ENCODE peak calls at places on chromosomes 11 and 22, in eight cellular contexts. N is effector memory CD4-positive, alpha-beta T cell; V is CD8-positive, alpha-beta memory T cell; S is PC-3; Y is H9; D is AG04450; H is stomach; U is CD4-positive, CD25-positive, alpha-beta regulatory T cell. B is an unnamed sample.

GRCh38 chr11:69316941-69317340 is 23.0 kb downstream of the MYEOV start:
- DNase-seq in N (no peak), V (no peak), S (no peak), H (no peak), U (no peak), D (no peak), Y (no peak), B (no peak)

GRCh38 chr11:102452461-102453285 is at the start of gene TMEM123:
- DNase-seq in U (peak; percentile 84), S (peak; percentile 67), D (no peak), Y (peak; percentile 78), V (peak; percentile 91), N (peak; percentile 86), H (peak; percentile 83), B (peak; percentile 94)

GRCh38 chr22:36671398-36671797 is 32.2 kb downstream of the CACNG2 start:
- DNase-seq in Y (no peak), N (no peak), D (no peak), U (no peak), V (no peak), S (no peak), H (no peak), B (no peak)

GRCh38 chr11:19116315-19116970 is 525 bp upstream of the ZDHHC13 start:
- DNase-seq in U (no peak), Y (no peak), N (no peak), V (no peak), H (no peak), S (no peak), D (no peak), B (no peak)

GRCh38 chr22:28600546-28601143 is 79.0 kb downstream of the TTC28 start:
- DNase-seq in U (peak; percentile 62), V (no peak), N (no peak), S (peak; percentile 70), D (peak; percentile 30), H (no peak), Y (no peak), B (no peak)

GRCh38 chr11:19679952-19680823 is 32.4 kb upstream of the NAV2 start:
- DNase-seq in Y (peak; percentile 52), S (peak; percentile 97), V (no peak), H (peak; percentile 68), U (no peak), D (peak; percentile 94), N (no peak), B (peak; percentile 90)

GRCh38 chr22:23094260-23094659 is 23.9 kb downstream of the GNAZ start:
- DNase-seq in Y (no peak), N (no peak), S (no peak), U (no peak), V (no peak), H (no peak), D (no peak), B (no peak)

GRCh38 chr11:20672575-20672974 is 3.2 kb downstream of the NELL1 start:
- DNase-seq in D (no peak), N (no peak), V (no peak), U (no peak), Y (no peak), H (no peak), S (peak; percentile 16), B (no peak)

GRCh38 chr11:66614073-66614472 is 2.4 kb upstream of the RBM14 start:
- DNase-seq in H (no peak), Y (no peak), S (no peak), U (no peak), D (no peak), N (no peak), V (no peak), B (no peak)

GRCh38 chr11:44561275-44561781 is 4.1 kb upstream of the CD82 start:
- DNase-seq in H (no peak), U (no peak), V (no peak), Y (no peak), D (no peak), S (peak; percentile 33), N (no peak), B (no peak)

GRCh38 chr22:17796695-17797094 is 22.4 kb upstream of the BID start:
- DNase-seq in U (no peak), S (no peak), N (no peak), Y (no peak), D (no peak), V (no peak), H (no peak), B (peak; percentile 61)

GRCh38 chr11:41659990-41660389 is 200.5 kb upstream of the LRRC4C start:
- DNase-seq in N (no peak), D (no peak), Y (no peak), V (no peak), U (no peak), H (no peak), S (peak; percentile 59), B (no peak)

GRCh38 chr11:115420524-115420923 is 83.7 kb downstream of the CADM1 start:
- DNase-seq in N (no peak), D (no peak), H (no peak), Y (no peak), U (no peak), V (no peak), S (no peak), B (no peak)

GRCh38 chr22:20206709-20207215 is 55.9 kb upstream of the CCDC188 start:
- DNase-seq in S (no peak), V (no peak), D (no peak), H (peak; percentile 58), N (no peak), U (no peak), Y (no peak), B (no peak)

GRCh38 chr22:31140746-31141145 is 438 bp upstream of the PLA2G3 start:
- DNase-seq in H (peak; percentile 57), V (no peak), Y (no peak), S (no peak), U (no peak), D (no peak), N (no peak), B (peak; percentile 84)

GRCh38 chr11:86644291-86644690 is 28.1 kb downstream of the ME3 start:
- DNase-seq in Y (no peak), V (no peak), N (no peak), U (no peak), D (no peak), S (peak; percentile 49), H (no peak), B (no peak)

GRCh38 chr22:38853149-38853548 is 9.3 kb upstream of the NPTXR start:
- DNase-seq in N (no peak), Y (no peak), V (no peak), S (no peak), D (no peak), H (no peak), U (no peak), B (peak; percentile 21)

GRCh38 chr22:33853200-33854097 is 66.8 kb downstream of the LARGE1 start:
- DNase-seq in V (no peak), N (no peak), S (peak; percentile 2), H (peak; percentile 85), Y (peak; percentile 51), D (no peak), U (peak; percentile 1), B (peak; percentile 95)

GRCh38 chr11:26993965-26994446 is at the start of gene FIBIN:
- DNase-seq in N (no peak), H (no peak), U (no peak), S (no peak), D (no peak), V (no peak), Y (peak; percentile 61), B (peak; percentile 75)

GRCh38 chr11:61731956-61732675 is 20.3 kb upstream of the MYRF start:
- DNase-seq in U (no peak), S (no peak), Y (no peak), N (no peak), D (no peak), H (no peak), V (no peak), B (peak; percentile 88)

GRCh38 chr11:112795896-112796686 is 165.1 kb upstream of the NCAM1 start:
- DNase-seq in N (no peak), D (no peak), S (no peak), U (no peak), Y (no peak), H (no peak), V (no peak), B (no peak)

GRCh38 chr11:83191491-83191890 is 2.0 kb upstream of the ANKRD42 start:
- DNase-seq in H (no peak), U (no peak), N (no peak), Y (no peak), V (no peak), S (no peak), D (no peak), B (no peak)

GRCh38 chr11:73196576-73196975 is 21.5 kb upstream of the P2RY2 start:
- DNase-seq in D (no peak), Y (no peak), U (no peak), S (no peak), N (no peak), H (no peak), V (no peak), B (no peak)

GRCh38 chr11:76574406-76574805 is 96.1 kb downstream of the LRRC32 start:
- DNase-seq in D (peak; percentile 6), V (no peak), H (no peak), N (no peak), U (no peak), Y (no peak), S (no peak), B (peak; percentile 25)

GRCh38 chr11:76577921-76578654 is 92.5 kb downstream of the LRRC32 start:
- DNase-seq in N (no peak), S (no peak), Y (no peak), U (no peak), V (no peak), D (no peak), H (no peak), B (no peak)

GRCh38 chr11:76574879-76575278 is 95.7 kb downstream of the LRRC32 start:
- DNase-seq in D (no peak), U (no peak), H (no peak), Y (no peak), S (no peak), N (no peak), V (no peak), B (no peak)

GRCh38 chr11:76577199-76577920 is 93.2 kb downstream of the LRRC32 start:
- DNase-seq in D (peak; percentile 21), Y (no peak), H (no peak), V (no peak), N (no peak), U (no peak), S (peak; percentile 98), B (peak; percentile 91)

GRCh38 chr11:76576166-76576565 is 94.4 kb downstream of the LRRC32 start:
- DNase-seq in D (no peak), V (no peak), U (no peak), H (no peak), Y (no peak), N (no peak), S (no peak), B (no peak)
- H3K27ac ChIP-seq in D (no peak overlapping the region), V (no peak overlapping the region), U (no peak overlapping the region), H (no peak overlapping the region), Y (no peak overlapping the region), N (no peak overlapping the region), S (no peak overlapping the region), B (no peak overlapping the region)

GRCh38 chr22:45051946-45052345 is 42.1 kb upstream of the PHF21B start:
- DNase-seq in N (no peak), S (no peak), V (no peak), D (no peak), H (no peak), Y (no peak), U (no peak), B (no peak)
- H3K27me3 ChIP-seq in N (no peaks in the 10 kb centered on the region), S (peaks cover 66% of the 10 kb centered on the region), V (no peaks in the 10 kb centered on the region), D (peaks cover 42% of the 10 kb centered on the region), H (peaks cover 76% of the 10 kb centered on the region), Y (no peaks in the 10 kb centered on the region), U (no peaks in the 10 kb centered on the region), B (peaks cover 70% of the 10 kb centered on the region)

GRCh38 chr11:128465946-128466688 is 121.2 kb downstream of the ETS1 start:
- DNase-seq in Y (no peak), V (no peak), H (no peak), U (no peak), D (no peak), S (no peak), N (no peak), B (peak; percentile 45)
- H3K27ac ChIP-seq in Y (no peak overlapping the region), V (peak overlapping the region; percentile 38), H (peak overlapping the region; percentile 57), U (peak overlapping the region; percentile 97), D (no peak overlapping the region), S (no peak overlapping the region), N (peak overlapping the region; percentile 93), B (peak overlapping the region; percentile 96)

GRCh38 chr11:63612181-63612580 is 2.1 kb downstream of the PLAAT3 start:
- DNase-seq in Y (no peak), N (no peak), S (no peak), U (no peak), D (no peak), H (no peak), V (no peak), B (no peak)
- H3K27me3 ChIP-seq in Y (no peaks in the 10 kb centered on the region), N (no peaks in the 10 kb centered on the region), S (no peaks in the 10 kb centered on the region), U (no peaks in the 10 kb centered on the region), D (no peaks in the 10 kb centered on the region), H (no peaks in the 10 kb centered on the region), V (no peaks in the 10 kb centered on the region), B (no peaks in the 10 kb centered on the region)